ENCODE peak calls at places on chromosomes 3 and 15, in nine cellular contexts. One of them, this sample, is unnamed.

GRCh38 chr3:197253243-197253947 is 45.0 kb downstream of the DLG1 start:
- DNase-seq in tibial nerve: no peak
- DNase-seq in transverse colon: no peak
- DNase-seq in A549: no peak
- DNase-seq in esophagus muscularis mucosa: no peak
- DNase-seq in K562: no peak
- DNase-seq in stomach: no peak
- DNase-seq in SK-N-SH: no peak
- DNase-seq in GM12878: no peak
- DNase-seq in this sample: no peak

GRCh38 chr3:129305592-129306091 is 27.0 kb downstream of the HMCES start:
- DNase-seq in tibial nerve: peak; percentile 78
- DNase-seq in SK-N-SH: no peak
- DNase-seq in A549: no peak
- DNase-seq in stomach: peak; percentile 85
- DNase-seq in esophagus muscularis mucosa: no peak
- DNase-seq in GM12878: no peak
- DNase-seq in transverse colon: peak; percentile 76
- DNase-seq in K562: peak; percentile 91
- DNase-seq in this sample: peak; percentile 91

GRCh38 chr3:34534013-34534412 is 735.6 kb downstream of the PDCD6IP start:
- DNase-seq in stomach: no peak
- DNase-seq in SK-N-SH: no peak
- DNase-seq in tibial nerve: no peak
- DNase-seq in GM12878: no peak
- DNase-seq in esophagus muscularis mucosa: no peak
- DNase-seq in transverse colon: no peak
- DNase-seq in A549: no peak
- DNase-seq in K562: no peak
- DNase-seq in this sample: no peak

GRCh38 chr15:31802761-31803160 is 227.6 kb upstream of the CHRNA7 start:
- DNase-seq in K562: no peak
- DNase-seq in esophagus muscularis mucosa: no peak
- DNase-seq in A549: no peak
- DNase-seq in tibial nerve: no peak
- DNase-seq in transverse colon: no peak
- DNase-seq in GM12878: no peak
- DNase-seq in SK-N-SH: no peak
- DNase-seq in stomach: no peak
- DNase-seq in this sample: no peak

GRCh38 chr3:111745786-111746185 is 113.3 kb upstream of the PHLDB2 start:
- DNase-seq in SK-N-SH: no peak
- DNase-seq in esophagus muscularis mucosa: peak; percentile 53
- DNase-seq in stomach: no peak
- DNase-seq in GM12878: no peak
- DNase-seq in A549: no peak
- DNase-seq in K562: no peak
- DNase-seq in transverse colon: no peak
- DNase-seq in tibial nerve: no peak
- DNase-seq in this sample: no peak

GRCh38 chr15:37135225-37135624 is 34.9 kb upstream of the MEIS2 start:
- DNase-seq in GM12878: no peak
- DNase-seq in stomach: no peak
- DNase-seq in A549: no peak
- DNase-seq in tibial nerve: no peak
- DNase-seq in transverse colon: no peak
- DNase-seq in SK-N-SH: no peak
- DNase-seq in esophagus muscularis mucosa: no peak
- DNase-seq in K562: peak; percentile 16
- DNase-seq in this sample: no peak

GRCh38 chr3:189304465-189305341 is 132.9 kb downstream of the TPRG1 start:
- DNase-seq in esophagus muscularis mucosa: no peak
- DNase-seq in SK-N-SH: no peak
- DNase-seq in A549: peak; percentile 95
- DNase-seq in GM12878: no peak
- DNase-seq in stomach: peak; percentile 93
- DNase-seq in K562: no peak
- DNase-seq in transverse colon: peak; percentile 74
- DNase-seq in tibial nerve: no peak
- DNase-seq in this sample: no peak

GRCh38 chr3:107683447-107683846 is 160.7 kb downstream of the BBX start:
- DNase-seq in GM12878: no peak
- DNase-seq in transverse colon: no peak
- DNase-seq in esophagus muscularis mucosa: no peak
- DNase-seq in SK-N-SH: no peak
- DNase-seq in tibial nerve: no peak
- DNase-seq in stomach: no peak
- DNase-seq in A549: no peak
- DNase-seq in K562: no peak
- DNase-seq in this sample: no peak

GRCh38 chr3:24520941-24521305 is 26.3 kb upstream of the THRB start:
- DNase-seq in esophagus muscularis mucosa: no peak
- DNase-seq in K562: no peak
- DNase-seq in GM12878: no peak
- DNase-seq in SK-N-SH: no peak
- DNase-seq in transverse colon: no peak
- DNase-seq in A549: no peak
- DNase-seq in tibial nerve: no peak
- DNase-seq in stomach: no peak
- DNase-seq in this sample: no peak

GRCh38 chr3:24521306-24522154 is 26.9 kb upstream of the THRB start:
- DNase-seq in transverse colon: peak; percentile 62
- DNase-seq in esophagus muscularis mucosa: no peak
- DNase-seq in K562: peak; percentile 64
- DNase-seq in SK-N-SH: peak; percentile 81
- DNase-seq in stomach: peak; percentile 65
- DNase-seq in tibial nerve: peak; percentile 14
- DNase-seq in GM12878: no peak
- DNase-seq in A549: peak; percentile 28
- DNase-seq in this sample: peak; percentile 28

GRCh38 chr3:24520101-24520495 is 25.4 kb upstream of the THRB start:
- DNase-seq in transverse colon: no peak
- DNase-seq in SK-N-SH: no peak
- DNase-seq in stomach: no peak
- DNase-seq in A549: no peak
- DNase-seq in tibial nerve: no peak
- DNase-seq in GM12878: no peak
- DNase-seq in K562: peak; percentile 77
- DNase-seq in esophagus muscularis mucosa: no peak
- DNase-seq in this sample: no peak

GRCh38 chr3:24519368-24520100 is 24.9 kb upstream of the THRB start:
- DNase-seq in A549: no peak
- DNase-seq in K562: peak; percentile 68
- DNase-seq in tibial nerve: no peak
- DNase-seq in stomach: no peak
- DNase-seq in transverse colon: no peak
- DNase-seq in GM12878: peak; percentile 7
- DNase-seq in SK-N-SH: no peak
- DNase-seq in esophagus muscularis mucosa: no peak
- DNase-seq in this sample: no peak

GRCh38 chr3:24518990-24519367 is 24.3 kb upstream of the THRB start:
- DNase-seq in stomach: no peak
- DNase-seq in SK-N-SH: no peak
- DNase-seq in tibial nerve: no peak
- DNase-seq in K562: no peak
- DNase-seq in A549: no peak
- DNase-seq in GM12878: no peak
- DNase-seq in esophagus muscularis mucosa: no peak
- DNase-seq in transverse colon: no peak
- DNase-seq in this sample: no peak
- H3K4me3 ChIP-seq in stomach: no peak overlapping the region
- H3K4me3 ChIP-seq in SK-N-SH: no peak overlapping the region
- H3K4me3 ChIP-seq in tibial nerve: no peak overlapping the region
- H3K4me3 ChIP-seq in K562: no peak overlapping the region
- H3K4me3 ChIP-seq in A549: no peak overlapping the region
- H3K4me3 ChIP-seq in GM12878: no peak overlapping the region
- H3K4me3 ChIP-seq in esophagus muscularis mucosa: no peak overlapping the region
- H3K4me3 ChIP-seq in transverse colon: no peak overlapping the region
- H3K4me3 ChIP-seq in this sample: no peak overlapping the region

DNA sequence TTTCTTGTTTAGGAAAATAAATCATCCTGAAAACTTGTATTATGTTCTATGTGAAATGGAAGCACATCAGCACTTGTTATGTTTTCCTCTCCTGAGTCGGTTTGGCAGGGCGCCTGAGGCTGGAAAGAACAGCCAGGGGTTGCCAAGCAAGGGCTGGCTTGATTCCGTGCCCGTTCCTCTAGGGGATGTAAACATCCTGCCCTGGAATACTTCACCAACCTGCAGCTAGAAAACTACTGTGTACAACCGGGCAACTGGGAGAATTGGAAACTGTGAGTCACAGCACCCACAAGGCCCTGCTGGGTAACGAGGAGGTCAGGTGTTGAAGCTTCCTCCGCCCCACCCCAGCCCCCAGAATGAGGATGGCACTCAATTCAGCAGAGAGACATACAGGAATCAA is 67.1 kb downstream of the EIF4E3 start:
- DNase-seq in K562: no peak
- DNase-seq in SK-N-SH: no peak
- DNase-seq in stomach: peak; percentile 98
- DNase-seq in transverse colon: peak; percentile 72
- DNase-seq in esophagus muscularis mucosa: no peak
- DNase-seq in GM12878: no peak
- DNase-seq in tibial nerve: peak; percentile 58
- DNase-seq in A549: peak; percentile 28
- DNase-seq in this sample: peak; percentile 68
- TF ChIP-seq EP300 in K562: no peak
- TF ChIP-seq EP300 in SK-N-SH: no peak
- TF ChIP-seq EP300 in stomach: peak; percentile 42
- TF ChIP-seq EP300 in transverse colon: no peak
- TF ChIP-seq EP300 in esophagus muscularis mucosa: no peak
- TF ChIP-seq EP300 in GM12878: no peak
- TF ChIP-seq EP300 in tibial nerve: peak; percentile 74
- TF ChIP-seq EP300 in A549: no peak
- TF ChIP-seq EP300 in this sample: no peak

DNA sequence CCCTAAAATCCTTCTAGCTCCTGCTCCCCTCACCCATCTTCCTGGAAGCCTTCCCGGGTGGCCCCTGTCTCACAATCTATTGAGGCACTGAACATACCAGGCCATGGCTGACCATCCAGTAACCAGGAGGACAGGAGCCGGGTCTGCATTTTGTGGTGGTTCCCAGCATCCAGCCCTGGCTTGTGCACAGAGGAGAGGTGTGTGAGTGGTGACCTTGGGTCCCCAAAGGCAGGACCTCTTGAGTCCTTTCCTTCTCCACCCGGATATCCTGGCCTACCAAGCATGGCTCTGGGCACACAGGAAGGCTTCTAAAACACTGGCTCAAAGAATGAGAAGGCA is 7.8 kb downstream of the CSK start:
- DNase-seq in GM12878: no peak
- DNase-seq in transverse colon: no peak
- DNase-seq in K562: no peak
- DNase-seq in tibial nerve: no peak
- DNase-seq in A549: no peak
- DNase-seq in SK-N-SH: no peak
- DNase-seq in esophagus muscularis mucosa: no peak
- DNase-seq in stomach: no peak
- DNase-seq in this sample: no peak
- H3K4me3 ChIP-seq in GM12878: peak overlapping the region; percentile 77
- H3K4me3 ChIP-seq in transverse colon: no peak overlapping the region
- H3K4me3 ChIP-seq in K562: no peak overlapping the region
- H3K4me3 ChIP-seq in tibial nerve: no peak overlapping the region
- H3K4me3 ChIP-seq in A549: no peak overlapping the region
- H3K4me3 ChIP-seq in SK-N-SH: no peak overlapping the region
- H3K4me3 ChIP-seq in esophagus muscularis mucosa: no peak overlapping the region
- H3K4me3 ChIP-seq in stomach: peak overlapping the region; percentile 46
- H3K4me3 ChIP-seq in this sample: no peak overlapping the region

GRCh38 chr3:40800343-40800742 is 275.6 kb downstream of the ZNF621 start:
- DNase-seq in GM12878: no peak
- DNase-seq in esophagus muscularis mucosa: peak; percentile 91
- DNase-seq in A549: peak; percentile 43
- DNase-seq in K562: no peak
- DNase-seq in SK-N-SH: no peak
- DNase-seq in tibial nerve: no peak
- DNase-seq in stomach: no peak
- DNase-seq in transverse colon: peak; percentile 17
- DNase-seq in this sample: no peak
- TF ChIP-seq EP300 in GM12878: no peak
- TF ChIP-seq EP300 in esophagus muscularis mucosa: peak; percentile 21
- TF ChIP-seq EP300 in A549: no peak
- TF ChIP-seq EP300 in K562: no peak
- TF ChIP-seq EP300 in SK-N-SH: no peak
- TF ChIP-seq EP300 in tibial nerve: peak; percentile 93
- TF ChIP-seq EP300 in stomach: no peak
- TF ChIP-seq EP300 in transverse colon: no peak
- TF ChIP-seq EP300 in this sample: no peak

DNA sequence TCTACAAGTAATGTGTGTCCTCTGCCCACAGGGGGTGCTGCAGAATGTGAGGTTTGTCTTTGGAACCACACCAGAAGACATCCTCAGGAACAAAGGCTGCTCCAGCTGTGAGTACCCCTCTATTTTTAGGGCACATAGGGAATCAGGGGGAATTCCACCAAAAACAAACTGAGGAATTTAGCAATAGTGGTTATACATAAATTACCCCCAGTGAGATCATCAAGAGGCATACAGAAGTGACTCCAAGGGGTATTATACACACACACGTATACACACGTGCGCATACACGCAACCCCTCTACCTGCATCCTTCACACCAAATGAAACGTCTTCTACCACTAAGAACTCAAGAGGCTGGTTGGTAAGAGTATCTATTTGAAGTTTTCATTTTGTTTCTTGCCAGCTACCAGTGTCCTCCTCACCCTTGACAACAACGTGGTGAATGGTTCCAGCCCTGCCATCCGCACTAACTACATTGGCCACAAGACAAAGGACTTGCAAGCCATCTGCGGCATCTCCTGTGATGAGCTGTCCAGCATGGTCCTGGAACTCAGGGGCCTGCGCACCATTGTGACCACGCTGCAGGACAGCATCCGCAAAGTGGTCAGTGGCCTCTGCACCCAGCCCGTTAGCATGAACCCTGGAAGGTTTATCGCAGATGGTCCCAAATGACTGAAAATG is 2.8 kb downstream of the THBS1 start:
- DNase-seq in transverse colon: peak; percentile 75
- DNase-seq in esophagus muscularis mucosa: no peak
- DNase-seq in tibial nerve: no peak
- DNase-seq in GM12878: no peak
- DNase-seq in K562: peak; percentile 39
- DNase-seq in stomach: no peak
- DNase-seq in A549: peak; percentile 33
- DNase-seq in SK-N-SH: peak; percentile 36
- DNase-seq in this sample: peak; percentile 47
- H3K4me3 ChIP-seq in transverse colon: peak overlapping the region; percentile 57
- H3K4me3 ChIP-seq in esophagus muscularis mucosa: peak overlapping the region; percentile 61
- H3K4me3 ChIP-seq in tibial nerve: peak overlapping the region; percentile 61
- H3K4me3 ChIP-seq in GM12878: no peak overlapping the region
- H3K4me3 ChIP-seq in K562: no peak overlapping the region
- H3K4me3 ChIP-seq in stomach: peak overlapping the region; percentile 65
- H3K4me3 ChIP-seq in A549: peak overlapping the region; percentile 95
- H3K4me3 ChIP-seq in SK-N-SH: peak overlapping the region; percentile 59
- H3K4me3 ChIP-seq in this sample: peak overlapping the region; percentile 92

GRCh38 chr3:184769771-184770170 is 42.2 kb upstream of the VPS8 start:
- DNase-seq in transverse colon: no peak
- DNase-seq in stomach: no peak
- DNase-seq in SK-N-SH: no peak
- DNase-seq in A549: no peak
- DNase-seq in K562: no peak
- DNase-seq in esophagus muscularis mucosa: no peak
- DNase-seq in tibial nerve: no peak
- DNase-seq in GM12878: no peak
- DNase-seq in this sample: no peak
- TF ChIP-seq EP300 in transverse colon: no peak
- TF ChIP-seq EP300 in stomach: no peak
- TF ChIP-seq EP300 in SK-N-SH: no peak
- TF ChIP-seq EP300 in A549: no peak
- TF ChIP-seq EP300 in K562: no peak
- TF ChIP-seq EP300 in esophagus muscularis mucosa: no peak
- TF ChIP-seq EP300 in tibial nerve: no peak
- TF ChIP-seq EP300 in GM12878: no peak
- TF ChIP-seq EP300 in this sample: no peak

This sample was measured in ovary.